ENCODE peak calls at places on chromosomes 5 and 9, in six cellular contexts. Q is activated naive CD4-positive, alpha-beta T cell; U is naive thymus-derived CD4-positive, alpha-beta T cell; N is testis; K is GOT3; F is lung microvascular endothelial cell. W is an unnamed sample.
A peak's percentile ranks its signal among the peaks of the same experiment; 100 is the strongest.

GRCh38 chr9:17528859-17529258 is 50.0 kb upstream of the SH3GL2 start:
- DNase-seq in Q (no peak), U (no peak), N (no peak), K (no peak), F (peak; percentile 14), W (no peak)

GRCh38 chr5:142960309-142960696 is 190.1 kb downstream of the ARHGAP26 start:
- DNase-seq in Q (no peak), U (no peak), N (no peak), K (no peak), F (peak; percentile 87), W (no peak)

GRCh38 chr9:127021664-127022337 is 100.6 kb downstream of the ANGPTL2 start:
- DNase-seq in Q (no peak), U (no peak), N (peak; percentile 93), K (peak; percentile 5), F (no peak), W (no peak)

GRCh38 chr5:126988021-126988569 is 42.3 kb downstream of the MARCHF3 start:
- DNase-seq in Q (no peak), U (peak; percentile 30), N (no peak), K (no peak), F (peak; percentile 82), W (no peak)

GRCh38 chr5:44935262-44935661 is 126.5 kb downstream of the MRPS30 start:
- DNase-seq in Q (no peak), U (no peak), N (no peak), K (no peak), F (peak; percentile 1), W (no peak)

GRCh38 chr5:14270212-14270702 is 127.1 kb downstream of the TRIO start:
- DNase-seq in Q (no peak), U (no peak), N (peak; percentile 41), K (no peak), F (peak; percentile 79), W (peak; percentile 43)

GRCh38 chr9:134765785-134766184 is 114.8 kb upstream of the FCN2 start:
- DNase-seq in Q (no peak), U (no peak), N (no peak), K (no peak), F (no peak), W (no peak)

GRCh38 chr9:91117959-91118651 is 243.6 kb downstream of the AUH start:
- DNase-seq in Q (no peak), U (no peak), N (peak; percentile 89), K (no peak), F (peak; percentile 29), W (no peak)

GRCh38 chr5:180007582-180007981 is 64.0 kb downstream of the RNF130 start:
- DNase-seq in Q (no peak), U (no peak), N (no peak), K (no peak), F (no peak), W (peak; percentile 27)

GRCh38 chr5:120257358-120257971 is 206.6 kb upstream of the PRR16 start:
- DNase-seq in Q (no peak), U (no peak), N (no peak), K (no peak), F (no peak), W (no peak)

GRCh38 chr9:5326187-5326586 is 13.5 kb downstream of the RLN1 start:
- DNase-seq in Q (no peak), U (no peak), N (no peak), K (no peak), F (no peak), W (no peak)

GRCh38 chr9:137451976-137452760 is 7.0 kb downstream of the NSMF start:
- DNase-seq in Q (no peak), U (no peak), N (no peak), K (no peak), F (no peak), W (no peak)

GRCh38 chr5:114305402-114306207 is 56.3 kb upstream of the KCNN2 start:
- DNase-seq in Q (no peak), U (no peak), N (no peak), K (no peak), F (peak; percentile 74), W (no peak)

GRCh38 chr5:82388186-82388585 is 110.0 kb upstream of the RPS23 start:
- DNase-seq in Q (no peak), U (no peak), N (no peak), K (no peak), F (no peak), W (no peak)

GRCh38 chr9:111743275-111743674 is 51.5 kb downstream of the SHOC1 start:
- DNase-seq in Q (no peak), U (no peak), N (no peak), K (no peak), F (peak; percentile 64), W (no peak)

GRCh38 chr5:5371943-5372342 is 50.5 kb upstream of the ICE1 start:
- DNase-seq in Q (no peak), U (no peak), N (no peak), K (no peak), F (no peak), W (no peak)

GRCh38 chr9:17081814-17082213 is 53.0 kb upstream of the CNTLN start:
- DNase-seq in Q (no peak), U (no peak), N (no peak), K (no peak), F (no peak), W (no peak)

GRCh38 chr9:33007755-33008154 is 6.3 kb upstream of the APTX start:
- DNase-seq in Q (no peak), U (no peak), N (no peak), K (no peak), F (no peak), W (no peak)

GRCh38 chr5:161700065-161700464 is 14.5 kb downstream of the GABRA6 start:
- DNase-seq in Q (no peak), U (no peak), N (no peak), K (no peak), F (no peak), W (no peak)

GRCh38 chr5:82834151-82834550 is 243.0 kb downstream of the TMEM167A start:
- DNase-seq in Q (no peak), U (no peak), N (no peak), K (no peak), F (no peak), W (no peak)

GRCh38 chr9:69122391-69123141 is 51.5 kb upstream of the TJP2 start:
- DNase-seq in Q (no peak), U (no peak), N (no peak), K (no peak), F (peak; percentile 53), W (no peak)

GRCh38 chr9:107127608-107128007 is 155.5 kb upstream of the RAD23B start:
- DNase-seq in Q (no peak), U (no peak), N (no peak), K (no peak), F (no peak), W (no peak)

GRCh38 chr5:11385901-11386293 is 518.3 kb downstream of the CTNND2 start:
- DNase-seq in Q (no peak), U (no peak), N (no peak), K (no peak), F (no peak), W (no peak)

GRCh38 chr5:78576376-78576775 is 72.2 kb downstream of the LHFPL2 start:
- DNase-seq in Q (no peak), U (no peak), N (peak; percentile 25), K (no peak), F (no peak), W (no peak)

GRCh38 chr5:71600783-71601182 is 13.6 kb downstream of the MCCC2 start:
- DNase-seq in Q (no peak), U (no peak), N (no peak), K (no peak), F (peak; percentile 9), W (no peak)

GRCh38 chr5:174520420-174521396 is 203.7 kb upstream of the MSX2 start:
- DNase-seq in Q (no peak), U (no peak), N (peak; percentile 72), K (no peak), F (no peak), W (no peak)

GRCh38 chr5:124460000-124460399 is 286.4 kb downstream of the ZNF608 start:
- DNase-seq in Q (no peak), U (no peak), N (peak; percentile 34), K (no peak), F (no peak), W (no peak)

GRCh38 chr9:123998970-123999621 is 12.5 kb upstream of the LHX2 start:
- DNase-seq in Q (no peak), U (no peak), N (no peak), K (no peak), F (no peak), W (no peak)

GRCh38 chr9:89539374-89539773 is 41.5 kb upstream of the SEMA4D start:
- DNase-seq in Q (no peak), U (no peak), N (no peak), K (no peak), F (no peak), W (no peak)

GRCh38 chr5:110055301-110055700 is 365.6 kb downstream of the MAN2A1 start:
- DNase-seq in Q (no peak), U (no peak), N (no peak), K (no peak), F (no peak), W (no peak)

GRCh38 chr9:130117816-130118632 is 54.2 kb upstream of the NCS1 start:
- DNase-seq in Q (no peak), U (no peak), N (no peak), K (no peak), F (peak; percentile 60), W (no peak)

GRCh38 chr5:13250450-13251291 is 693.8 kb downstream of the DNAH5 start:
- DNase-seq in Q (no peak), U (no peak), N (no peak), K (no peak), F (peak; percentile 4), W (peak; percentile 5)

GRCh38 chr9:116641292-116642059 is 45.6 kb upstream of the TRIM32 start:
- DNase-seq in Q (no peak), U (no peak), N (no peak), K (no peak), F (no peak), W (no peak)

GRCh38 chr5:6359941-6360683 is 18.2 kb downstream of the MED10 start:
- DNase-seq in Q (peak; percentile 19), U (peak; percentile 26), N (no peak), K (no peak), F (no peak), W (peak; percentile 24)

GRCh38 chr5:159581502-159582249 is 251.4 kb upstream of the IL12B start:
- DNase-seq in Q (no peak), U (no peak), N (no peak), K (peak; percentile 61), F (peak; percentile 33), W (no peak)

GRCh38 chr9:135349212-135349962 is 130.2 kb upstream of the PPP1R26 start:
- DNase-seq in Q (no peak), U (no peak), N (no peak), K (no peak), F (no peak), W (no peak)

GRCh38 chr5:35162848-35163770 is 67.2 kb downstream of the PRLR start:
- DNase-seq in Q (no peak), U (no peak), N (no peak), K (no peak), F (no peak), W (no peak)